ENCODE peak calls at places on chromosomes 6 and 20, in six cellular contexts. One of them, this sample, is unnamed.

GRCh38 chr6:131654326-131654725 is 17.2 kb downstream of the ENPP3 start:
- DNase-seq in left ventricle myocardium inferior: no peak
- DNase-seq in tibial nerve: no peak
- DNase-seq in B cell: no peak
- DNase-seq in fibroblast of lung: peak; percentile 16
- DNase-seq in H9: no peak
- DNase-seq in this sample: no peak

GRCh38 chr6:12890171-12890790 is 173.7 kb downstream of the PHACTR1 start:
- DNase-seq in left ventricle myocardium inferior: no peak
- DNase-seq in tibial nerve: no peak
- DNase-seq in B cell: peak; percentile 12
- DNase-seq in fibroblast of lung: no peak
- DNase-seq in H9: peak; percentile 45
- DNase-seq in this sample: peak; percentile 19

GRCh38 chr6:124881898-124882579 is 80.2 kb upstream of the RNF217 start:
- DNase-seq in left ventricle myocardium inferior: peak; percentile 17
- DNase-seq in tibial nerve: no peak
- DNase-seq in B cell: no peak
- DNase-seq in fibroblast of lung: peak; percentile 44
- DNase-seq in H9: no peak
- DNase-seq in this sample: no peak

GRCh38 chr20:10863337-10864060 is 189.7 kb upstream of the JAG1 start:
- DNase-seq in left ventricle myocardium inferior: peak; percentile 27
- DNase-seq in tibial nerve: no peak
- DNase-seq in B cell: no peak
- DNase-seq in fibroblast of lung: peak; percentile 90
- DNase-seq in H9: no peak
- DNase-seq in this sample: no peak

GRCh38 chr6:129197154-129197553 is 314.2 kb downstream of the LAMA2 start:
- DNase-seq in left ventricle myocardium inferior: no peak
- DNase-seq in tibial nerve: no peak
- DNase-seq in B cell: no peak
- DNase-seq in fibroblast of lung: no peak
- DNase-seq in H9: no peak
- DNase-seq in this sample: no peak

GRCh38 chr20:25237610-25238318 is 10.1 kb upstream of the PYGB start:
- DNase-seq in left ventricle myocardium inferior: no peak
- DNase-seq in tibial nerve: peak; percentile 80
- DNase-seq in B cell: no peak
- DNase-seq in fibroblast of lung: peak; percentile 99
- DNase-seq in H9: no peak
- DNase-seq in this sample: no peak

GRCh38 chr6:69985180-69985579 is 118.8 kb downstream of the COL19A1 start:
- DNase-seq in left ventricle myocardium inferior: no peak
- DNase-seq in tibial nerve: no peak
- DNase-seq in B cell: no peak
- DNase-seq in fibroblast of lung: no peak
- DNase-seq in H9: no peak
- DNase-seq in this sample: no peak

GRCh38 chr6:168344338-168344737 is 24.8 kb upstream of the DACT2 start:
- DNase-seq in left ventricle myocardium inferior: no peak
- DNase-seq in tibial nerve: no peak
- DNase-seq in B cell: no peak
- DNase-seq in fibroblast of lung: no peak
- DNase-seq in H9: no peak
- DNase-seq in this sample: no peak

GRCh38 chr6:169843110-169843509 is 91.7 kb downstream of the ERMARD start:
- DNase-seq in left ventricle myocardium inferior: no peak
- DNase-seq in tibial nerve: no peak
- DNase-seq in B cell: no peak
- DNase-seq in fibroblast of lung: no peak
- DNase-seq in H9: peak; percentile 15
- DNase-seq in this sample: no peak

GRCh38 chr6:55980627-55981211 is 105.3 kb upstream of the BMP5 start:
- DNase-seq in left ventricle myocardium inferior: no peak
- DNase-seq in tibial nerve: peak; percentile 65
- DNase-seq in B cell: peak; percentile 1
- DNase-seq in fibroblast of lung: peak; percentile 9
- DNase-seq in H9: no peak
- DNase-seq in this sample: peak; percentile 46

GRCh38 chr6:15400572-15401004 is 154.7 kb downstream of the JARID2 start:
- DNase-seq in left ventricle myocardium inferior: peak; percentile 78
- DNase-seq in tibial nerve: peak; percentile 43
- DNase-seq in B cell: peak; percentile 39
- DNase-seq in fibroblast of lung: no peak
- DNase-seq in H9: no peak
- DNase-seq in this sample: peak; percentile 78

GRCh38 chr6:26312096-26312463 is 52.9 kb upstream of the BTN3A2 start:
- DNase-seq in left ventricle myocardium inferior: no peak
- DNase-seq in tibial nerve: no peak
- DNase-seq in B cell: no peak
- DNase-seq in fibroblast of lung: peak; percentile 16
- DNase-seq in H9: no peak
- DNase-seq in this sample: no peak

GRCh38 chr20:45822863-45823262 is 4.2 kb downstream of the TNNC2 start:
- DNase-seq in left ventricle myocardium inferior: no peak
- DNase-seq in tibial nerve: no peak
- DNase-seq in B cell: peak; percentile 30
- DNase-seq in fibroblast of lung: no peak
- DNase-seq in H9: no peak
- DNase-seq in this sample: no peak

GRCh38 chr6:79408598-79408997 is 128.6 kb downstream of the LCA5 start:
- DNase-seq in left ventricle myocardium inferior: no peak
- DNase-seq in tibial nerve: no peak
- DNase-seq in B cell: no peak
- DNase-seq in fibroblast of lung: no peak
- DNase-seq in H9: no peak
- DNase-seq in this sample: no peak

GRCh38 chr6:63261820-63262219 is 50.6 kb downstream of the FKBP1C start:
- DNase-seq in left ventricle myocardium inferior: no peak
- DNase-seq in tibial nerve: no peak
- DNase-seq in B cell: no peak
- DNase-seq in fibroblast of lung: no peak
- DNase-seq in H9: no peak
- DNase-seq in this sample: no peak

GRCh38 chr6:137740967-137741761 is 125.9 kb upstream of the TNFAIP3 start:
- DNase-seq in left ventricle myocardium inferior: no peak
- DNase-seq in tibial nerve: no peak
- DNase-seq in B cell: no peak
- DNase-seq in fibroblast of lung: no peak
- DNase-seq in H9: peak; percentile 48
- DNase-seq in this sample: no peak

GRCh38 chr6:144234399-144234798 is 50.7 kb upstream of the UTRN start:
- DNase-seq in left ventricle myocardium inferior: no peak
- DNase-seq in tibial nerve: no peak
- DNase-seq in B cell: no peak
- DNase-seq in fibroblast of lung: no peak
- DNase-seq in H9: peak; percentile 38
- DNase-seq in this sample: no peak

GRCh38 chr6:35048631-35049083 is 92.5 kb downstream of the TCP11 start:
- DNase-seq in left ventricle myocardium inferior: no peak
- DNase-seq in tibial nerve: no peak
- DNase-seq in B cell: peak; percentile 28
- DNase-seq in fibroblast of lung: peak; percentile 87
- DNase-seq in H9: peak; percentile 68
- DNase-seq in this sample: peak; percentile 20

GRCh38 chr20:46232575-46232974 is 75.7 kb downstream of the CDH22 start:
- DNase-seq in left ventricle myocardium inferior: no peak
- DNase-seq in tibial nerve: no peak
- DNase-seq in B cell: no peak
- DNase-seq in fibroblast of lung: no peak
- DNase-seq in H9: no peak
- DNase-seq in this sample: no peak

GRCh38 chr20:47160992-47161391 is 195.5 kb downstream of the ZMYND8 start:
- DNase-seq in left ventricle myocardium inferior: no peak
- DNase-seq in tibial nerve: no peak
- DNase-seq in B cell: no peak
- DNase-seq in fibroblast of lung: no peak
- DNase-seq in H9: no peak
- DNase-seq in this sample: no peak

GRCh38 chr20:4740774-4741431 is 19.2 kb downstream of the PRND start:
- DNase-seq in left ventricle myocardium inferior: peak; percentile 28
- DNase-seq in tibial nerve: peak; percentile 79
- DNase-seq in B cell: peak; percentile 75
- DNase-seq in fibroblast of lung: peak; percentile 20
- DNase-seq in H9: peak; percentile 84
- DNase-seq in this sample: peak; percentile 76

DNA sequence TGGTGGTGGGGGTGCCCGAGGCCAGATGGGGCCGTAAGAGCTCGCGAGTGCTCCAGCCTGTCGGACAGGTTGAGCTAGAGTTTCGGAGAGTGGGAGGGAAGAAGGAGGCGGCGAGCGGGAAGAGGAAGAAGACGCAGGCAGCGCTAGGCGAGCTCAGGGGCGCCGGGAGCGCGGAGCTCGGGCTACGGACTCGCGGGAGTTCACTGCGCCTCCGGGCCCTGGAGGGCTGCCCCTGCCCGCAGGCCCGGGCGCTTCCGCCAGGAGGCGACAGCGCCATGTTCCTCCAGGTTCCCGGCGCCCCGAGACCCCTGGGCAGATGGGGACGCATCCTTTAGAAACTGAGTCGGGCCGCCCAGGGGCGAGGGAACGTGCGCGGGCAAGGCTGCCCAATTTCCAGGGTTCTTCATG is 984 bp downstream of the TFAP2C start:
- DNase-seq in left ventricle myocardium inferior: no peak
- DNase-seq in tibial nerve: no peak
- DNase-seq in B cell: no peak
- DNase-seq in fibroblast of lung: peak; percentile 72
- DNase-seq in H9: peak; percentile 85
- DNase-seq in this sample: peak; percentile 80
- TF ChIP-seq CTCF in left ventricle myocardium inferior: peak; percentile 43
- TF ChIP-seq CTCF in tibial nerve: peak; percentile 32
- TF ChIP-seq CTCF in B cell: no peak
- TF ChIP-seq CTCF in fibroblast of lung: peak; percentile 33
- TF ChIP-seq CTCF in H9: peak; percentile 97
- TF ChIP-seq CTCF in this sample: peak; percentile 81

GRCh38 chr6:33384581-33385020 is 7.0 kb upstream of the KIFC1 start:
- DNase-seq in left ventricle myocardium inferior: no peak
- DNase-seq in tibial nerve: no peak
- DNase-seq in B cell: no peak
- DNase-seq in fibroblast of lung: peak; percentile 63
- DNase-seq in H9: peak; percentile 36
- DNase-seq in this sample: no peak
- TF ChIP-seq CTCF in left ventricle myocardium inferior: peak; percentile 35
- TF ChIP-seq CTCF in tibial nerve: no peak
- TF ChIP-seq CTCF in B cell: no peak
- TF ChIP-seq CTCF in fibroblast of lung: peak; percentile 32
- TF ChIP-seq CTCF in H9: peak; percentile 68
- TF ChIP-seq CTCF in this sample: peak; percentile 37

GRCh38 chr20:9516658-9516987 is 2.2 kb downstream of the LAMP5 start:
- DNase-seq in left ventricle myocardium inferior: no peak
- DNase-seq in tibial nerve: no peak
- DNase-seq in B cell: no peak
- DNase-seq in fibroblast of lung: no peak
- DNase-seq in H9: no peak
- DNase-seq in this sample: no peak
- TF ChIP-seq CTCF in left ventricle myocardium inferior: no peak
- TF ChIP-seq CTCF in tibial nerve: no peak
- TF ChIP-seq CTCF in B cell: no peak
- TF ChIP-seq CTCF in fibroblast of lung: no peak
- TF ChIP-seq CTCF in H9: no peak
- TF ChIP-seq CTCF in this sample: no peak

GRCh38 chr6:101399627-101399955 is 6.1 kb downstream of the GRIK2 start:
- DNase-seq in left ventricle myocardium inferior: no peak
- DNase-seq in tibial nerve: no peak
- DNase-seq in B cell: no peak
- DNase-seq in fibroblast of lung: no peak
- DNase-seq in H9: peak; percentile 29
- DNase-seq in this sample: peak; percentile 16

GRCh38 chr6:101398716-101399626 is 5.5 kb downstream of the GRIK2 start:
- DNase-seq in left ventricle myocardium inferior: no peak
- DNase-seq in tibial nerve: no peak
- DNase-seq in B cell: no peak
- DNase-seq in fibroblast of lung: peak; percentile 14
- DNase-seq in H9: peak; percentile 27
- DNase-seq in this sample: peak; percentile 9

GRCh38 chr6:101395345-101395744 is 1.8 kb downstream of the GRIK2 start:
- DNase-seq in left ventricle myocardium inferior: no peak
- DNase-seq in tibial nerve: no peak
- DNase-seq in B cell: no peak
- DNase-seq in fibroblast of lung: no peak
- DNase-seq in H9: no peak
- DNase-seq in this sample: no peak

GRCh38 chr6:101396552-101397173 is 3.2 kb downstream of the GRIK2 start:
- DNase-seq in left ventricle myocardium inferior: peak; percentile 57
- DNase-seq in tibial nerve: peak; percentile 48
- DNase-seq in B cell: peak; percentile 13
- DNase-seq in fibroblast of lung: peak; percentile 48
- DNase-seq in H9: peak; percentile 46
- DNase-seq in this sample: peak; percentile 94

DNA sequence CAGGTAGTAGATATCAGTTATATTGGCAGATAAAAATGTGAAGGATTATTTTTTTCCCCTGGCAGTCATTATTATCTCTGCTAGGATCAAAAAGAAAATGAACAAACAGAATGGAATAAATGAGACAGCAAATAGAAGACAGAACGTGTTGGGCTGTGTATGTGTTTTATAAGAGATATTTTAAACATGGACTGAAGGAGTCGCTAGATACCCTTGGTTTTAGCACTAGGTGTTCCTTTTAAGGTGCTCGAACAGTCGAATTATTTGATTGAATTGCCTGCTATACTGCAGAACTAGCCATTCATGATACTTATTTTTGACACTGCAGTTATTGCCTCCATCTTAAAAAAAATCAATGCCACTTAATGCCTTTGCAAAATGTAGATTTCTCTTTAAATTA is 3.7 kb downstream of the GRIK2 start:
- DNase-seq in left ventricle myocardium inferior: no peak
- DNase-seq in tibial nerve: no peak
- DNase-seq in B cell: no peak
- DNase-seq in fibroblast of lung: peak; percentile 20
- DNase-seq in H9: no peak
- DNase-seq in this sample: no peak
- TF ChIP-seq CTCF in left ventricle myocardium inferior: no peak
- TF ChIP-seq CTCF in tibial nerve: no peak
- TF ChIP-seq CTCF in B cell: no peak
- TF ChIP-seq CTCF in fibroblast of lung: no peak
- TF ChIP-seq CTCF in H9: peak; percentile 76
- TF ChIP-seq CTCF in this sample: peak; percentile 35

GRCh38 chr20:54708229-54708628 is 232.8 kb downstream of the DOK5 start:
- DNase-seq in left ventricle myocardium inferior: no peak
- DNase-seq in tibial nerve: no peak
- DNase-seq in B cell: no peak
- DNase-seq in fibroblast of lung: no peak
- DNase-seq in H9: no peak
- DNase-seq in this sample: no peak

GRCh38 chr20:54706581-54706980 is 231.2 kb downstream of the DOK5 start:
- DNase-seq in left ventricle myocardium inferior: no peak
- DNase-seq in tibial nerve: no peak
- DNase-seq in B cell: no peak
- DNase-seq in fibroblast of lung: no peak
- DNase-seq in H9: no peak
- DNase-seq in this sample: no peak

GRCh38 chr20:54714817-54715216 is 239.4 kb downstream of the DOK5 start:
- DNase-seq in left ventricle myocardium inferior: no peak
- DNase-seq in tibial nerve: no peak
- DNase-seq in B cell: no peak
- DNase-seq in fibroblast of lung: no peak
- DNase-seq in H9: no peak
- DNase-seq in this sample: no peak

GRCh38 chr20:54713727-54714126 is 238.3 kb downstream of the DOK5 start:
- DNase-seq in left ventricle myocardium inferior: no peak
- DNase-seq in tibial nerve: no peak
- DNase-seq in B cell: no peak
- DNase-seq in fibroblast of lung: no peak
- DNase-seq in H9: no peak
- DNase-seq in this sample: no peak

GRCh38 chr20:54711061-54711460 is 235.7 kb downstream of the DOK5 start:
- DNase-seq in left ventricle myocardium inferior: no peak
- DNase-seq in tibial nerve: no peak
- DNase-seq in B cell: no peak
- DNase-seq in fibroblast of lung: no peak
- DNase-seq in H9: no peak
- DNase-seq in this sample: no peak
- TF ChIP-seq CTCF in left ventricle myocardium inferior: no peak
- TF ChIP-seq CTCF in tibial nerve: no peak
- TF ChIP-seq CTCF in B cell: no peak
- TF ChIP-seq CTCF in fibroblast of lung: no peak
- TF ChIP-seq CTCF in H9: no peak
- TF ChIP-seq CTCF in this sample: no peak

This sample was measured in nephron progenitor cell.